ENCODE peak calls at places on chromosomes 12 and 14, in nine cellular contexts. K is lower lobe of right lung, R is A549, I is tibial nerve, J is mucosa of descending colon, N is IMR-90, Z is astrocyte of the cerebellum, E is dorsolateral prefrontal cortex, W is cardiac muscle cell. Y is an unnamed sample.

GRCh38 chr14:44505588-44505987 is 1.5 kb downstream of the FSCB start:
- DNase-seq in K (no peak), R (no peak), I (no peak), J (peak), N (no peak), Z (no peak), E (no peak), W (no peak), Y (no peak)

GRCh38 chr14:101849640-101850039 is 88.1 kb downstream of the PPP2R5C start:
- DNase-seq in K (no peak), R (no peak), I (no peak), J (no peak), N (no peak), Z (no peak), E (no peak), W (peak), Y (no peak)

GRCh38 chr12:122022393-122023338 is 982 bp downstream of the BCL7A start:
- DNase-seq in K (no peak), R (no peak), I (no peak), J (peak), N (no peak), Z (no peak), E (no peak), W (peak), Y (no peak)

GRCh38 chr14:100556936-100557505 is 30.2 kb downstream of the BEGAIN start:
- DNase-seq in K (no peak), R (no peak), I (no peak), J (no peak), N (no peak), Z (no peak), E (no peak), W (no peak), Y (no peak)

GRCh38 chr12:132224484-132224883 is 80.2 kb downstream of the NOC4L start:
- DNase-seq in K (no peak), R (no peak), I (no peak), J (no peak), N (no peak), Z (no peak), E (no peak), W (no peak), Y (no peak)

GRCh38 chr12:78864483-78865296 is at the start of gene SYT1:
- DNase-seq in K (peak), R (peak), I (peak), J (peak), N (peak), Z (peak), E (peak), W (peak), Y (peak)

GRCh38 chr12:53096089-53096741 is 1.3 kb upstream of the IGFBP6 start:
- DNase-seq in K (no peak), R (no peak), I (peak), J (peak), N (peak), Z (no peak), E (no peak), W (no peak), Y (no peak)

GRCh38 chr12:76037130-76038105 is 5.8 kb upstream of the PHLDA1 start:
- DNase-seq in K (no peak), R (peak), I (no peak), J (peak), N (peak), Z (peak), E (no peak), W (peak), Y (peak)

GRCh38 chr12:46258129-46258528 is 10.7 kb downstream of the SLC38A1 start:
- DNase-seq in K (no peak), R (no peak), I (no peak), J (no peak), N (no peak), Z (no peak), E (no peak), W (no peak), Y (no peak)

GRCh38 chr14:33509454-33509853 is 441.4 kb downstream of the EGLN3 start:
- DNase-seq in K (no peak), R (no peak), I (no peak), J (no peak), N (no peak), Z (no peak), E (no peak), W (no peak), Y (no peak)

GRCh38 chr12:67161322-67161918 is 107.7 kb upstream of the CAND1 start:
- DNase-seq in K (no peak), R (peak), I (no peak), J (peak), N (peak), Z (no peak), E (no peak), W (peak), Y (peak)

GRCh38 chr12:107402041-107403022 is 283.3 kb upstream of the PWP1 start:
- DNase-seq in K (no peak), R (peak), I (no peak), J (peak), N (peak), Z (peak), E (no peak), W (peak), Y (peak)

GRCh38 chr12:96882862-96883261 is 24.2 kb upstream of the NEDD1 start:
- DNase-seq in K (no peak), R (no peak), I (no peak), J (no peak), N (peak), Z (no peak), E (no peak), W (no peak), Y (no peak)

GRCh38 chr14:22432348-22432976 is 156.6 kb downstream of the DAD1 start:
- DNase-seq in K (no peak), R (peak), I (no peak), J (peak), N (peak), Z (peak), E (no peak), W (peak), Y (peak)

GRCh38 chr12:55891310-55891709 is 36.4 kb downstream of the PYM1 start:
- DNase-seq in K (no peak), R (no peak), I (no peak), J (no peak), N (no peak), Z (no peak), E (no peak), W (no peak), Y (no peak)

GRCh38 chr12:108980831-108981618 is 39.8 kb downstream of the SVOP start:
- DNase-seq in K (no peak), R (no peak), I (no peak), J (no peak), N (peak), Z (no peak), E (no peak), W (peak), Y (no peak)

GRCh38 chr12:121239704-121240420 is 29.9 kb downstream of the P2RX4 start:
- DNase-seq in K (no peak), R (no peak), I (no peak), J (no peak), N (no peak), Z (no peak), E (no peak), W (no peak), Y (no peak)

GRCh38 chr14:75011356-75012097 is 8.8 kb downstream of the EIF2B2 start:
- DNase-seq in K (no peak), R (no peak), I (no peak), J (no peak), N (peak), Z (peak), E (no peak), W (peak), Y (no peak)

DNA sequence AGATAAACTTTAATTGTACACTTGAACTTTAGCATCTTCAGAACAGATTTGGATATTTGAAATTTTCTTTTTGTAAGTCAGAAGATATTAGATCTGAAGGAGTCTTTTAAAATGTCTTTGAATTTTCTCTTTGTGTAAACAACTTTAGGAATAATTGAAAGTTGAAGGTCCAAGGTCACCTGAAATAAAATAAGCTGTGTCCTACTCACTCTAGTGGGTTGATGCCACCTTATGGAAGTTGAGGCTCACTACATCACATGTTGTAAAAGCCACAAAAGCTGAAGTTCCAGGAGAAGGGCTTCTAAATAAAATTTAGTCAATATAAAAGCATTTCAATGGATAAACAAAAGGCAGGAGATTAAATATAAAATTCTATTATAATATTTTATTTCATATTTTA is 122.0 kb upstream of the ATXN7L3B start:
- DNase-seq in K (no peak), R (peak), I (no peak), J (peak), N (peak), Z (no peak), E (no peak), W (peak), Y (peak)
- TF ChIP-seq CTCF in K (peak), R (peak), I (peak), J (no peak), N (peak), Z (peak), E (peak), W (peak), Y (peak)

GRCh38 chr12:15505616-15506015 is 183.3 kb downstream of the PTPRO start:
- DNase-seq in K (no peak), R (no peak), I (no peak), J (no peak), N (peak), Z (no peak), E (no peak), W (no peak), Y (no peak)
- H3K4me3 ChIP-seq in K (no peak), R (no peak), I (no peak), J (no peak), N (no peak), Z (no peak), E (no peak), W (no peak), Y (no peak)

GRCh38 chr12:127148318-127148717 is 1118.7 kb upstream of the TMEM132C start:
- DNase-seq in K (no peak), R (no peak), I (no peak), J (no peak), N (no peak), Z (no peak), E (no peak), W (no peak), Y (no peak)

GRCh38 chr12:127147724-127148123 is 1119.2 kb upstream of the TMEM132C start:
- DNase-seq in K (no peak), R (no peak), I (no peak), J (no peak), N (no peak), Z (no peak), E (no peak), W (no peak), Y (no peak)

GRCh38 chr12:127149226-127149964 is 1117.6 kb upstream of the TMEM132C start:
- DNase-seq in K (no peak), R (no peak), I (no peak), J (no peak), N (peak), Z (peak), E (no peak), W (no peak), Y (no peak)

GRCh38 chr12:127150028-127150427 is 1116.9 kb upstream of the TMEM132C start:
- DNase-seq in K (no peak), R (no peak), I (no peak), J (no peak), N (no peak), Z (no peak), E (no peak), W (no peak), Y (peak)

DNA sequence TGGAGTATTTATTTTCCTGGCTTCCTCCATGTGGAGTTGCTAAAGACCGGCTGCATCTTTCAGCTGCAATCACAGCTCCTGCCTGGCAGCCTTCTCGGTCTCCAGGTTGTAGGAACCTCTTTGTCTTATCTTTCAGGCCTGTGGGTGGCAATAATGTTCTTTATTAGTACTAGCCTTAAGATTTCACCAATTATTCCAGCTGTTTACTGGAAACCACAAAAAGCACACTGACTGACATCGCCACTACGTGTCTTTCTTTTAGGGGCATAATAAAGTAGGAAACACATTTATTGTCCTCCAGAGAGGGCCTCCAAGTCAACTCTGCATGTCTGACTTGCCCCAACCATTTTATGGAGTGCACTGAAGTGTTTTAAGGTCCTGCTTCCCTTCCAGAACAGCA is 1116.5 kb upstream of the TMEM132C start:
- DNase-seq in K (no peak), R (no peak), I (no peak), J (no peak), N (no peak), Z (no peak), E (no peak), W (no peak), Y (no peak)
- TF ChIP-seq CTCF in K (no peak), R (no peak), I (no peak), J (no peak), N (no peak), Z (no peak), E (no peak), W (no peak), Y (peak)

GRCh38 chr14:93076755-93077154 is 39.0 kb downstream of the ITPK1 start:
- DNase-seq in K (no peak), R (no peak), I (no peak), J (no peak), N (no peak), Z (no peak), E (no peak), W (no peak), Y (no peak)

GRCh38 chr14:93079865-93080403 is 35.8 kb downstream of the ITPK1 start:
- DNase-seq in K (no peak), R (no peak), I (no peak), J (no peak), N (no peak), Z (no peak), E (no peak), W (no peak), Y (no peak)

GRCh38 chr14:93079321-93079720 is 36.4 kb downstream of the ITPK1 start:
- DNase-seq in K (no peak), R (no peak), I (no peak), J (no peak), N (no peak), Z (no peak), E (no peak), W (no peak), Y (no peak)

GRCh38 chr14:93075891-93076290 is 39.8 kb downstream of the ITPK1 start:
- DNase-seq in K (no peak), R (no peak), I (no peak), J (no peak), N (no peak), Z (no peak), E (no peak), W (no peak), Y (no peak)

GRCh38 chr14:93078830-93079229 is 36.9 kb downstream of the ITPK1 start:
- DNase-seq in K (no peak), R (no peak), I (no peak), J (no peak), N (peak), Z (no peak), E (no peak), W (no peak), Y (no peak)
- H3K4me3 ChIP-seq in K (no peak), R (no peak), I (no peak), J (no peak), N (no peak), Z (no peak), E (no peak), W (no peak), Y (no peak)

GRCh38 chr14:46245281-46245680 is 406.3 kb downstream of the RPL10L start:
- DNase-seq in K (no peak), R (no peak), I (no peak), J (no peak), N (no peak), Z (no peak), E (no peak), W (no peak), Y (no peak)

DNA sequence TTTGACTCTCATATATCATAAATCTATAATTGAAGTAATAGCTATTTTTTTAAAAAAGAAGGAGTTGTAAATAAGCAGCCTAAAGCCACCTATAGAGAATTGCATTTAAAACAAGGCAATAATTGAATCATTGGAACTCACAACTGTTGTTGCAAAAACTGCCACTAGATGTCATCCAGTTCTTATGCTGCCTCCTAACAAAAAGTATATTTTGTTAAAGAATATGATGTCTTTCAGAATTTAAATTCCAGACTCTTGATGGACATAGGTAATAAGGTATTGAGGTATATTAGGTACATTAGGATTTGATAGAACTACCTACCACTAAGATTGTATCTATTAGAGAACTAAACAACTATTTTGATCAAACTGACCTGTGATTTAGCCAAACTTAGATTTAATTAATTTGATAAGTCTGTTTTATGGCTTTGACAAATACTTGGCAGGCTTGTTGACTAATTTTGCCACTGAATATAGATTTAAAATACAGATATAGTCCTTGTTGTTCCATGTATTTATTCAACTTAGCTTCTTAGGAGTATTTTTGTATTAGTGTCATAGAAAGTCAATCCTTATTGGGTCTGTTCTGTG is 401.4 kb downstream of the RPL10L start:
- DNase-seq in K (no peak), R (peak), I (no peak), J (peak), N (no peak), Z (peak), E (no peak), W (peak), Y (peak)
- TF ChIP-seq CTCF in K (peak), R (peak), I (peak), J (no peak), N (peak), Z (peak), E (peak), W (peak), Y (peak)

DNA sequence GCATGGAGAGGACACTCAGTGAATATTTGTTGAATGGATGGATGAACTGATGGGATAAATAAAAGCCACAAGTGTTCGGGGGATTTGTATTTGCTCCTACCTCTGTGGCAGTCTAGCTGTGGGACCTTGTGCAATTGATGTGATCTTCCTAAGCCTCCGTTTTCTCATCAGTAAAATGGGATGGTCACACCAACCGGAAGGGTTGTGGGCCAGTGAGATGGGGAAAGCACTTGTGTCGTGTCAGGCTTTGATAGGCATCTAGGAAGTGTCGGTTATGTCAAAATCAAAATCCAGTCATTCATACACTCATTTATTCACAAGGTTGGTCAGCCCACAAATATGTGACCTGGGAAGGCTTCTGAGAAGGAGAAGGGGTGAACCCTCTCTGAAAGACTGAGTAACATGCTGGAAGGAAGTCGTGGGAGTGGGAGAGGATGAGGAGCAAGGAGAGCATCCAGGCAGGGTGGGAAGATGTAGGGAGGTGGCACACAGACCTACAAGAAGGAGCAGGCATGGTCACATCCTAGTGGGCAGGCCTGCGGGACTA is 7.8 kb upstream of the SERPINA9 start:
- DNase-seq in K (no peak), R (no peak), I (no peak), J (no peak), N (peak), Z (no peak), E (no peak), W (no peak), Y (no peak)
- H3K4me3 ChIP-seq in K (no peak), R (no peak), I (no peak), J (no peak), N (no peak), Z (no peak), E (no peak), W (no peak), Y (no peak)

GRCh38 chr12:3275171-3276041 is 198.2 kb downstream of the TSPAN9 start:
- DNase-seq in K (peak), R (peak), I (peak), J (peak), N (peak), Z (peak), E (no peak), W (peak), Y (peak)
- TF ChIP-seq CTCF in K (peak), R (peak), I (peak), J (peak), N (peak), Z (peak), E (peak), W (peak), Y (peak)

Y was measured in GM12865.